ENCODE peak calls at places on chromosomes 6 and 20, in eight cellular contexts. S is progenitor cell of endocrine pancreas, A is GM10248, Q is AG09309, Y is mammary epithelial cell, W is cardiac fibroblast, F is cardiac muscle cell, E is endodermal cell. G is an unnamed sample.

GRCh38 chr20:20366551-20366895 is 1.4 kb upstream of the INSM1 start:
- DNase-seq in S (no peak), E (no peak), Y (no peak), Q (no peak), F (no peak), W (no peak), A (no peak), G (no peak)

GRCh38 chr6:31834704-31835375 is 7.3 kb downstream of the HSPA1B start:
- DNase-seq in Q (no peak), W (no peak), F (peak; percentile 82), E (peak; percentile 86), S (peak; percentile 60), Y (no peak), A (peak; percentile 75), G (peak; percentile 82)

GRCh38 chr6:117317261-117317660 is 51.9 kb downstream of the VGLL2 start:
- DNase-seq in W (peak; percentile 30), S (no peak), A (no peak), F (peak; percentile 31), E (no peak), Y (peak; percentile 19), Q (no peak), G (no peak)

GRCh38 chr20:49303211-49303610 is 25.4 kb upstream of the ZNFX1 start:
- DNase-seq in Q (no peak), Y (no peak), E (no peak), A (no peak), W (no peak), F (no peak), S (no peak), G (no peak)

GRCh38 chr6:43913388-43914271 is 143.6 kb downstream of the VEGFA start:
- DNase-seq in F (no peak), E (no peak), A (no peak), Y (no peak), W (peak; percentile 51), S (no peak), Q (no peak), G (no peak)

GRCh38 chr6:139748353-139749146 is 374.1 kb upstream of the CITED2 start:
- DNase-seq in S (no peak), E (no peak), A (no peak), Y (no peak), W (peak; percentile 23), F (peak; percentile 64), Q (no peak), G (no peak)

GRCh38 chr6:168022488-168023321 is 25.2 kb downstream of the KIF25 start:
- DNase-seq in F (no peak), W (no peak), E (no peak), Q (no peak), A (no peak), Y (no peak), S (no peak), G (no peak)

GRCh38 chr20:2956480-2956879 is 83.2 kb downstream of the PTPRA start:
- DNase-seq in S (no peak), A (no peak), F (no peak), E (no peak), Y (no peak), Q (no peak), W (no peak), G (no peak)

GRCh38 chr6:17962436-17963031 is 24.9 kb downstream of the KIF13A start:
- DNase-seq in A (no peak), E (no peak), Q (peak; percentile 91), W (peak; percentile 91), Y (peak; percentile 90), S (no peak), F (peak; percentile 72), G (no peak)

GRCh38 chr6:53059648-53060589 is 5.3 kb upstream of the FBXO9 start:
- DNase-seq in Y (no peak), S (no peak), F (no peak), A (no peak), Q (no peak), E (no peak), W (no peak), G (no peak)

GRCh38 chr20:35269055-35269781 is 8.7 kb downstream of the MMP24OS start:
- DNase-seq in E (peak; percentile 96), F (peak; percentile 86), S (peak; percentile 66), W (peak; percentile 69), Y (peak; percentile 50), Q (no peak), A (peak; percentile 82), G (no peak)

GRCh38 chr20:1368448-1369199 is 24.2 kb downstream of the FKBP1A start:
- DNase-seq in Y (no peak), F (no peak), E (no peak), S (no peak), A (no peak), Q (no peak), W (peak; percentile 56), G (no peak)

GRCh38 chr20:1816384-1817381 is 78.5 kb upstream of the SIRPA start:
- DNase-seq in F (no peak), Q (peak; percentile 90), E (peak; percentile 36), S (no peak), W (peak; percentile 88), Y (peak; percentile 92), A (no peak), G (peak; percentile 34)

GRCh38 chr6:43376551-43376981 is 7.1 kb upstream of the ZNF318 start:
- DNase-seq in E (no peak), F (no peak), A (no peak), Q (no peak), W (peak; percentile 33), Y (peak; percentile 92), S (no peak), G (no peak)

GRCh38 chr20:62758226-62758912 is 37.9 kb upstream of the MRGBP start:
- DNase-seq in A (no peak), E (no peak), W (no peak), S (no peak), Q (no peak), Y (no peak), F (no peak), G (no peak)

GRCh38 chr6:15627829-15628228 is 35.0 kb downstream of the DTNBP1 start:
- DNase-seq in A (no peak), E (no peak), S (no peak), W (no peak), Y (no peak), Q (no peak), F (no peak), G (no peak)

GRCh38 chr6:166907871-166908806 is 48.2 kb downstream of the RNASET2 start:
- DNase-seq in F (no peak), Y (no peak), A (no peak), Q (no peak), E (no peak), W (no peak), S (no peak), G (no peak)

GRCh38 chr6:116229287-116229913 is 24.5 kb downstream of the TSPYL4 start:
- DNase-seq in S (no peak), W (peak; percentile 99), E (peak; percentile 98), Y (no peak), F (peak; percentile 79), A (no peak), Q (peak; percentile 82), G (no peak)

GRCh38 chr6:166471797-166472260 is 89.1 kb upstream of the MPC1 start:
- DNase-seq in E (no peak), W (no peak), A (no peak), Y (no peak), S (no peak), F (no peak), Q (no peak), G (peak; percentile 55)

GRCh38 chr20:63011798-63012197 is 5.0 kb upstream of the BHLHE23 start:
- DNase-seq in E (no peak), W (no peak), Q (no peak), S (no peak), Y (no peak), F (no peak), A (no peak), G (no peak)

GRCh38 chr6:9233686-9234085 is 798.3 kb upstream of the SLC35B3 start:
- DNase-seq in A (no peak), Y (no peak), Q (no peak), W (no peak), E (no peak), S (no peak), F (no peak), G (no peak)

GRCh38 chr6:63764318-63764916 is 128.8 kb downstream of the PHF3 start:
- DNase-seq in F (peak; percentile 69), Q (no peak), W (peak; percentile 72), E (no peak), S (no peak), Y (no peak), A (no peak), G (no peak)
- TF ChIP-seq CTCF in F (peak; percentile 26), Q (peak; percentile 2), W (peak; percentile 16), E (peak; percentile 81), S (peak; percentile 81), Y (peak; percentile 15), A (peak; percentile 48), G (peak; percentile 86)

GRCh38 chr6:158452191-158452590 is 107.7 kb upstream of the TMEM181 start:
- DNase-seq in W (no peak), E (peak; percentile 54), Q (no peak), F (no peak), Y (peak; percentile 48), A (no peak), S (no peak), G (no peak)
- TF ChIP-seq CTCF in W (no peak), E (no peak), Q (no peak), F (no peak), Y (no peak), A (no peak), S (no peak), G (no peak)

DNA sequence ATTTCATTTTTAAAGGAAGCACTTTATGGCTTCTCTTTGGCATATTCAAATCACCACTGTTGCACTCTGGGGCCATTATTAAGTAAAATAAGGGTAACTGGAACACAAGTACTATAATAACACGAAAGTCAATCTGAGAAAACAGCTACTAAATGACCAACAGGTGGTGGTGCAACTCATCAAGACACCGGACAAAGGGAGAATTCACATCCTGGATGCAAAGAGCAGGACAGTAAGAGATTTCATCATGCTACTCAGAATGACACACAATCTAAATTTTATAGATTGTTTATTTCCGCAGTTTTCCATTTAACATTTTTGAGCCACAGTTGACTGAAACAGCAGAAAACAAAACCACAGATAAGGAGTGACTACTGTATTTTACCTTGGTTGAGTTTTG is 27.6 kb upstream of the LY86 start:
- DNase-seq in W (no peak), E (no peak), A (no peak), Y (no peak), F (no peak), S (no peak), Q (no peak), G (no peak)
- TF ChIP-seq CTCF in W (no peak), E (peak; percentile 32), A (peak; percentile 24), Y (no peak), F (no peak), S (no peak), Q (no peak), G (no peak)

GRCh38 chr20:48266571-48266970 is 481.3 kb upstream of the SULF2 start:
- DNase-seq in W (no peak), E (peak; percentile 74), Q (no peak), A (no peak), Y (no peak), F (no peak), S (no peak), G (no peak)

GRCh38 chr20:48262955-48263354 is 477.7 kb upstream of the SULF2 start:
- DNase-seq in A (no peak), Y (no peak), Q (no peak), F (no peak), S (no peak), W (no peak), E (peak; percentile 15), G (no peak)

GRCh38 chr20:48262396-48262795 is 477.1 kb upstream of the SULF2 start:
- DNase-seq in F (no peak), W (no peak), Y (no peak), S (no peak), Q (no peak), A (no peak), E (peak; percentile 7), G (no peak)

GRCh38 chr20:48265791-48266190 is 480.5 kb upstream of the SULF2 start:
- DNase-seq in W (no peak), Q (no peak), E (peak; percentile 38), A (no peak), S (no peak), Y (no peak), F (no peak), G (no peak)

GRCh38 chr20:48267825-48268615 is 482.7 kb upstream of the SULF2 start:
- DNase-seq in W (no peak), Q (no peak), F (no peak), S (no peak), Y (no peak), E (peak; percentile 29), A (no peak), G (no peak)
- TF ChIP-seq CTCF in W (no peak), Q (no peak), F (no peak), S (no peak), Y (no peak), E (no peak), A (no peak), G (no peak)